ENCODE peak calls at places on chromosomes 2 and 18, in five cellular contexts. P is ELR; Z is stimulated activated CD4-positive, alpha-beta T cell treated with anti-CD3 and anti-CD28 coated beads, Interleukin-1b, Interleukin-23, amount 100 ng/mL, for 24 hours; N is astrocyte of the spinal cord; T is 8988T. B is an unnamed sample.

GRCh38 chr18:45785015-45785597 is 40.4 kb upstream of the SIGLEC15 start:
- DNase-seq in P (no peak), T (no peak), Z (no peak), N (peak; percentile 50), B (peak; percentile 54)

GRCh38 chr2:106561803-106562202 is 74.6 kb downstream of the CD8B2 start:
- DNase-seq in P (no peak), Z (no peak), N (no peak), T (no peak), B (no peak)

GRCh38 chr2:127280693-127281092 is 13.3 kb downstream of the ERCC3 start:
- DNase-seq in Z (no peak), P (no peak), T (no peak), N (no peak), B (no peak)

GRCh38 chr18:27206411-27206810 is 21.3 kb upstream of the CHST9 start:
- DNase-seq in N (no peak), P (no peak), Z (no peak), T (no peak), B (no peak)

GRCh38 chr2:112891333-112891950 is 19.5 kb upstream of the IL37 start:
- DNase-seq in P (no peak), Z (no peak), T (no peak), N (no peak), B (peak; percentile 99)

GRCh38 chr2:28958689-28959088 is 22.4 kb upstream of the TOGARAM2 start:
- DNase-seq in T (peak; percentile 56), N (peak; percentile 81), P (peak; percentile 84), Z (no peak), B (peak; percentile 63)

GRCh38 chr2:62215306-62216064 is 19.6 kb downstream of the B3GNT2 start:
- DNase-seq in N (no peak), T (no peak), Z (no peak), P (peak; percentile 36), B (no peak)

GRCh38 chr2:216302981-216303676 is 69.2 kb downstream of the MARCHF4 start:
- DNase-seq in T (no peak), P (peak; percentile 52), N (peak; percentile 68), Z (no peak), B (no peak)

GRCh38 chr2:171281116-171281515 is 120.4 kb upstream of the TLK1 start:
- DNase-seq in P (no peak), N (no peak), Z (no peak), T (no peak), B (no peak)

GRCh38 chr2:43288417-43289305 is 62.3 kb upstream of the ZFP36L2 start:
- DNase-seq in N (no peak), T (no peak), Z (no peak), P (no peak), B (no peak)